ENCODE peak calls at places on chromosome 13, in ten cellular contexts. J is fibroblast of lung; V is adrenal gland; K is cardiac muscle cell; W is thoracic aorta; M is tibial artery; G is breast epithelium; Q is GM23338; T is effector memory CD4-positive, alpha-beta T cell; B is stomach. Z is an unnamed sample. For H3K4me1 and H3K27me3, the result is how much of the 10 kb centered on the place peaks cover.

GRCh38 chr13:111912991-111913781 is 153.8 kb upstream of the SOX1 start:
- DNase-seq in B (no peak), W (no peak), G (no peak), K (peak), M (no peak), J (no peak), T (no peak), V (no peak), Q (no peak), Z (no peak)

GRCh38 chr13:97726664-97727235 is 226.7 kb upstream of the IPO5 start:
- DNase-seq in B (no peak), J (peak), K (no peak), T (no peak), V (peak), G (no peak), W (no peak), Q (no peak), M (no peak), Z (no peak)

GRCh38 chr13:62643799-62644484 is 1228.3 kb upstream of the PCDH20 start:
- DNase-seq in M (no peak), G (no peak), Q (peak), T (no peak), J (no peak), K (no peak), V (no peak), W (no peak), B (no peak), Z (no peak)

GRCh38 chr13:35349673-35350278 is 126.7 kb downstream of the MAB21L1 start:
- DNase-seq in W (no peak), M (no peak), T (no peak), B (no peak), V (peak), K (peak), J (peak), G (no peak), Q (no peak), Z (no peak)

GRCh38 chr13:72920097-72920496 is 138.2 kb downstream of the PIBF1 start:
- DNase-seq in G (no peak), K (no peak), J (no peak), M (no peak), T (no peak), B (no peak), W (no peak), Q (no peak), V (no peak), Z (peak)

GRCh38 chr13:86201477-86201876 is 402.3 kb upstream of the SLITRK6 start:
- DNase-seq in Q (no peak), J (no peak), T (no peak), B (no peak), W (no peak), M (no peak), K (no peak), G (no peak), V (no peak), Z (no peak)

GRCh38 chr13:70183041-70183440 is 74.8 kb upstream of the KLHL1 start:
- DNase-seq in J (peak), T (no peak), K (no peak), W (no peak), G (no peak), V (no peak), B (no peak), M (no peak), Q (no peak), Z (no peak)

GRCh38 chr13:112171570-112171965 is 104.6 kb downstream of the SOX1 start:
- DNase-seq in W (no peak), T (no peak), J (no peak), V (no peak), K (no peak), B (no peak), G (no peak), M (no peak), Q (no peak), Z (no peak)

GRCh38 chr13:105370011-105370645 is 1165.3 kb downstream of the EFNB2 start:
- DNase-seq in V (no peak), W (no peak), G (no peak), Q (no peak), B (no peak), T (no peak), K (no peak), M (no peak), J (no peak), Z (no peak)

DNA sequence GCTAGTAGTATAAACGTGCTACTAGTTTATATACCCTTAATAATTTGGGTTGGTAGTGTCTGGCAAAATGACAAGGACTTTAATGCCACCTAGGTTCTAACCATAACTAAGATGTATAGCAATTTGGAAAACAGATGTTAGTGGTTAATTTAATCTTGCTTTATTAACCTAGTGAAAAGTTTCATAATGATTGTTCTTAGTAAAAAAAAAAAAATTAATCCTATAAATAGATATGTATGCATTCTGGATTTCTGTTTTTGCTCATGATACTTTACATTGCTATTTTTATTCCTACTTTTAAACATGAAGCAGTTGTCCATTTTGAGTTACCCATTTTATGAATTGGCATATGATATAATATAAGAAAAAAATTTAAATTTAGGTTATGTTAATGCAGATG is 36.3 kb downstream of the DGKH start:
- DNase-seq in J (no peak), G (no peak), T (no peak), M (no peak), V (no peak), Q (no peak), B (no peak), K (no peak), W (no peak), Z (no peak)
- H3K4me1 ChIP-seq in J (under half), G (under half), T (under half), M (under half), V (under half), Q (under half), B (under half), K (under half), W (under half), Z (under half)

GRCh38 chr13:110197041-110197440 is 109.9 kb downstream of the COL4A1 start:
- DNase-seq in J (peak), K (no peak), T (no peak), B (no peak), G (no peak), W (no peak), Q (no peak), M (no peak), V (no peak), Z (no peak)

GRCh38 chr13:110200276-110200675 is 106.7 kb downstream of the COL4A1 start:
- DNase-seq in J (no peak), Q (no peak), V (no peak), G (no peak), B (no peak), K (no peak), M (no peak), W (no peak), T (no peak), Z (no peak)

GRCh38 chr13:110199046-110199831 is 107.7 kb downstream of the COL4A1 start:
- DNase-seq in V (no peak), G (no peak), K (no peak), T (no peak), Q (no peak), W (no peak), M (no peak), J (no peak), B (no peak), Z (no peak)

GRCh38 chr13:110195547-110196485 is 111.1 kb downstream of the COL4A1 start:
- DNase-seq in K (no peak), V (no peak), W (no peak), T (no peak), Q (no peak), M (no peak), B (no peak), J (peak), G (no peak), Z (no peak)

DNA sequence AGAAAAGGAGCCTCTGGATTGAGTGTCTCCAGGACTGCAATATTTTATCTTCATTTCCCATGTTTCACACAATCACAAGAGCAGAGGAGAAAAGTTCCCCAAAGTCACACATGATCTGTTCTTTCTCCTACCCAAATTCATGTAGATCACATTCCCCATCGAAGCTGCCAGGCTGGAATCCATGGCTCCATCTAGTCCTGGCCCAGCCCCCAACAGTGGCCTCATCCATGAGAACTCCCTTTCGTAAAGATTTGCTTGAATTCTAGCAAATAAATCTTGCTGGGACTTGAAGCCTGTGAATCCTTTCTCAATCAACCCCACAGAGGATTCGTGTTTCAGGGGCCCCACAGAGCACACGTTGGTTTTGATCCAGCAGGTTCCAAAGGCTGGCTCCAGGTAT is 109.5 kb downstream of the COL4A1 start:
- DNase-seq in B (no peak), K (no peak), Q (no peak), T (no peak), V (no peak), W (no peak), J (no peak), M (no peak), G (no peak), Z (no peak)
- H3K27ac ChIP-seq in B (no peak), K (no peak), Q (no peak), T (no peak), V (no peak), W (peak), J (peak), M (peak), G (no peak), Z (no peak)

DNA sequence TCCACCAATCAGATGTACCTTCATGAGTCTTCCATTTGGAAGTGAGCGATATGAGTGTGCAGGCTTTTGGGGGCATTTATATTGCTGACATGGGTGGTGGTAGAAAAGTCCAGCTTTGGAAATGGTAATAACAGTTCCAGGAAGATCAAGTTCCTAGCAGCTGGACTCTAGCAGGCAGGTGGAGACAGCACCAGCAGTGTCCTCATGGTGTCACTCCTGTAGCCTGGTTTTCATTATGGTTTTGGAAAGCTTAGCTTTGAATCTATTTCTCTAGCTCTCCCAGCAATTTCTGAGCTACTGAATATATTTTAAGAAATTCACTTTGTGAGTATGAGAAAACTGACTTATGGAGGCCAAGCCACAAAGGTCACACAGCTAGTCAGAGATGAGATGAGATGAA is 523.2 kb upstream of the HTR2A start:
- DNase-seq in K (no peak), B (no peak), G (no peak), W (no peak), T (no peak), Q (no peak), V (no peak), M (no peak), J (peak), Z (no peak)
- H3K27me3 ChIP-seq in K (under half), B (under half), G (under half), W (under half), T (under half), Q (under half), V (under half), M (under half), J (under half), Z (under half)

GRCh38 chr13:110310541-110311491 is 3.7 kb downstream of the COL4A2 start:
- DNase-seq in Q (no peak), T (no peak), M (no peak), B (no peak), K (no peak), G (peak), W (no peak), J (no peak), V (no peak), Z (no peak)
- H3K4me1 ChIP-seq in Q (under half), T (under half), M (under half), B (under half), K (under half), G (under half), W (half or more), J (under half), V (under half), Z (under half)

Z was measured in psoas muscle.